ENCODE peak calls at places on chromosomes 16 and 17, in seven cellular contexts. V is mesothelial cell of epicardium; R is stimulated activated CD4-positive, alpha-beta T cell treated with anti-CD3 and anti-CD28 coated beads, Interleukin-1b, Interleukin-23, amount 100 ng/mL, for 48 hours; J is HT-29; Z is NCI-H1092 treated with DMSO at 0.1 percent for 48 hours; P is prostate gland; S is LHCN-M2. T is an unnamed sample.

GRCh38 chr16:30351586-30352419 is 3.3 kb downstream of the CD2BP2 start:
- DNase-seq in V (no peak), R (no peak), J (no peak), Z (no peak), P (peak), S (peak), T (peak)

GRCh38 chr16:17277981-17278381 is 192.8 kb downstream of the XYLT1 start:
- DNase-seq in V (no peak), R (no peak), J (peak), Z (peak), P (peak), S (no peak), T (peak)

GRCh38 chr17:8176197-8176940 is at the start of gene TMEM107:
- DNase-seq in V (peak), R (peak), J (peak), Z (peak), P (peak), S (peak), T (peak)

GRCh38 chr17:81376946-81377733 is 18.1 kb upstream of the BAHCC1 start:
- DNase-seq in V (no peak), R (no peak), J (no peak), Z (no peak), P (no peak), S (no peak), T (no peak)

GRCh38 chr16:68065716-68066305 is 19.4 kb upstream of the NFATC3 start:
- DNase-seq in V (no peak), R (no peak), J (no peak), Z (no peak), P (no peak), S (peak), T (peak)

GRCh38 chr16:89322381-89323119 is 105.0 kb downstream of the ZNF778 start:
- DNase-seq in V (no peak), R (no peak), J (peak), Z (peak), P (no peak), S (peak), T (peak)

GRCh38 chr17:72373910-72374741 is 253.3 kb downstream of the SOX9 start:
- DNase-seq in V (no peak), R (no peak), J (no peak), Z (peak), P (no peak), S (no peak), T (peak)

GRCh38 chr16:66846831-66847230 is 2.6 kb downstream of the CA7 start:
- DNase-seq in V (no peak), R (no peak), J (no peak), Z (no peak), P (no peak), S (no peak), T (no peak)

GRCh38 chr17:72271603-72272002 is 150.8 kb downstream of the SOX9 start:
- DNase-seq in V (no peak), R (no peak), J (no peak), Z (no peak), P (no peak), S (no peak), T (no peak)

GRCh38 chr16:68972008-68972407 is 128.7 kb downstream of the TANGO6 start:
- DNase-seq in V (no peak), R (no peak), J (no peak), Z (peak), P (no peak), S (no peak), T (no peak)

GRCh38 chr16:4894276-4895150 is 42.4 kb downstream of the PPL start:
- DNase-seq in V (no peak), R (no peak), J (no peak), Z (no peak), P (no peak), S (peak), T (no peak)

GRCh38 chr16:86951831-86952598 is 365.2 kb downstream of the C16orf95 start:
- DNase-seq in V (no peak), R (no peak), J (no peak), Z (no peak), P (no peak), S (peak), T (peak)

GRCh38 chr16:1209081-1209480 is 16.0 kb downstream of the TPSG1 start:
- DNase-seq in V (no peak), R (no peak), J (no peak), Z (no peak), P (no peak), S (no peak), T (no peak)

GRCh38 chr16:10009691-10010090 is 172.5 kb downstream of the GRIN2A start:
- DNase-seq in V (no peak), R (no peak), J (no peak), Z (no peak), P (no peak), S (no peak), T (no peak)

GRCh38 chr17:13943859-13944258 is 125.4 kb upstream of the COX10 start:
- DNase-seq in V (no peak), R (no peak), J (no peak), Z (no peak), P (no peak), S (no peak), T (no peak)

GRCh38 chr16:31181102-31181830 is 1.3 kb downstream of the FUS start:
- DNase-seq in V (no peak), R (peak), J (peak), Z (peak), P (no peak), S (peak), T (peak)

GRCh38 chr16:9597967-9598730 is 506.7 kb downstream of the HAPSTR1 start:
- DNase-seq in V (no peak), R (no peak), J (no peak), Z (no peak), P (no peak), S (no peak), T (no peak)

GRCh38 chr17:12136646-12137045 is 116.0 kb downstream of the MAP2K4 start:
- DNase-seq in V (no peak), R (no peak), J (no peak), Z (no peak), P (no peak), S (no peak), T (no peak)

GRCh38 chr17:55641559-55642160 is 81.0 kb downstream of the TMEM100 start:
- DNase-seq in V (peak), R (peak), J (peak), Z (peak), P (peak), S (peak), T (peak)

GRCh38 chr17:42833771-42834422 is 700 bp downstream of the PSME3 start:
- DNase-seq in V (no peak), R (no peak), J (no peak), Z (no peak), P (no peak), S (no peak), T (no peak)

GRCh38 chr16:86210403-86211193 is 299.7 kb upstream of the FOXF1 start:
- DNase-seq in V (no peak), R (no peak), J (no peak), Z (no peak), P (no peak), S (no peak), T (no peak)

GRCh38 chr16:57966133-57966805 is 4.7 kb downstream of the CNGB1 start:
- DNase-seq in V (no peak), R (no peak), J (no peak), Z (no peak), P (no peak), S (no peak), T (no peak)

GRCh38 chr16:48511071-48511540 is 98.9 kb downstream of the N4BP1 start:
- DNase-seq in V (no peak), R (no peak), J (no peak), Z (no peak), P (no peak), S (no peak), T (peak)

GRCh38 chr16:69796285-69797118 is 34.4 kb downstream of the WWP2 start:
- DNase-seq in V (no peak), R (peak), J (peak), Z (peak), P (peak), S (peak), T (peak)

GRCh38 chr17:77381185-77381700 is 240.5 kb downstream of the SEC14L1 start:
- DNase-seq in V (no peak), R (no peak), J (no peak), Z (no peak), P (no peak), S (no peak), T (no peak)

GRCh38 chr17:38671939-38672720 is 2.6 kb downstream of the EPOP start:
- DNase-seq in V (no peak), R (no peak), J (no peak), Z (no peak), P (no peak), S (no peak), T (no peak)

GRCh38 chr16:22007159-22007508 is 777 bp upstream of the MOSMO start:
- DNase-seq in V (no peak), R (no peak), J (no peak), Z (no peak), P (no peak), S (no peak), T (no peak)

GRCh38 chr17:39517224-39517623 is 55.9 kb downstream of the CDK12 start:
- DNase-seq in V (no peak), R (no peak), J (no peak), Z (no peak), P (no peak), S (peak), T (no peak)

GRCh38 chr16:55759983-55760664 is 72.8 kb downstream of the CES1 start:
- DNase-seq in V (no peak), R (no peak), J (no peak), Z (no peak), P (no peak), S (no peak), T (no peak)

GRCh38 chr17:61366715-61367413 is 32.8 kb upstream of the TBX2 start:
- DNase-seq in V (no peak), R (no peak), J (no peak), Z (peak), P (no peak), S (no peak), T (no peak)

GRCh38 chr16:28925386-28926228 is 569 bp upstream of the RABEP2 start:
- DNase-seq in V (peak), R (peak), J (no peak), Z (peak), P (peak), S (peak), T (peak)

GRCh38 chr17:1122681-1123396 is 56.9 kb downstream of the ABR start:
- DNase-seq in V (no peak), R (peak), J (peak), Z (peak), P (peak), S (peak), T (peak)

GRCh38 chr16:69863882-69864281 is 87.3 kb upstream of the CLEC18A start:
- DNase-seq in V (no peak), R (no peak), J (no peak), Z (no peak), P (no peak), S (no peak), T (no peak)

GRCh38 chr17:44269118-44269794 is 1.3 kb upstream of the SLC4A1 start:
- DNase-seq in V (no peak), R (no peak), J (peak), Z (no peak), P (no peak), S (peak), T (no peak)

GRCh38 chr16:9136596-9136995 is 45.2 kb downstream of the HAPSTR1 start:
- DNase-seq in V (no peak), R (no peak), J (no peak), Z (no peak), P (no peak), S (no peak), T (no peak)

GRCh38 chr16:49786926-49787557 is 68.9 kb downstream of the ZNF423 start:
- DNase-seq in V (no peak), R (no peak), J (no peak), Z (no peak), P (no peak), S (no peak), T (no peak)

GRCh38 chr16:57048095-57048494 is 44.3 kb upstream of the CPNE2 start:
- DNase-seq in V (no peak), R (no peak), J (no peak), Z (no peak), P (no peak), S (no peak), T (no peak)

T was measured in adipocyte.